ENCODE peak calls at places on chromosomes 6 and 20, in six cellular contexts. B is GM04503, V is GM13976, O is NAMALWA, K is pancreas, Y is activated gamma-delta T cell. H is an unnamed sample.

GRCh38 chr6:49326337-49326736 is 136.7 kb downstream of the MMUT start:
- DNase-seq in Y (no peak), V (no peak), K (no peak), O (no peak), B (peak), H (no peak)

GRCh38 chr20:24637941-24638340 is 168.5 kb downstream of the SYNDIG1 start:
- DNase-seq in B (no peak), V (no peak), O (no peak), Y (no peak), K (no peak), H (no peak)

GRCh38 chr20:5975778-5976177 is 25.3 kb downstream of the MCM8 start:
- DNase-seq in V (no peak), B (no peak), K (no peak), Y (no peak), O (no peak), H (no peak)

GRCh38 chr6:68039641-68040311 is 595.3 kb upstream of the ADGRB3 start:
- DNase-seq in V (no peak), K (no peak), B (no peak), O (no peak), Y (no peak), H (no peak)

GRCh38 chr6:90131614-90132423 is 164.8 kb downstream of the BACH2 start:
- DNase-seq in V (no peak), Y (no peak), O (peak), K (no peak), B (peak), H (no peak)

GRCh38 chr6:163835772-163836171 is 421.3 kb downstream of the QKI start:
- DNase-seq in B (no peak), O (no peak), V (no peak), Y (no peak), K (no peak), H (no peak)

GRCh38 chr6:44923416-44923815 is 404.7 kb upstream of the RUNX2 start:
- DNase-seq in V (no peak), B (no peak), Y (no peak), K (no peak), O (no peak), H (no peak)

GRCh38 chr6:15936503-15936902 is 192.4 kb upstream of the MYLIP start:
- DNase-seq in K (no peak), Y (no peak), B (no peak), V (peak), O (peak), H (no peak)

GRCh38 chr6:37323568-37323967 is 30.2 kb upstream of the RNF8 start:
- DNase-seq in B (no peak), O (no peak), K (no peak), V (no peak), Y (no peak), H (no peak)

GRCh38 chr20:48767269-48767960 is 60.4 kb downstream of the PREX1 start:
- DNase-seq in O (no peak), V (no peak), Y (no peak), B (no peak), K (no peak), H (no peak)

GRCh38 chr6:72798196-72798595 is 176.3 kb downstream of the KCNQ5 start:
- DNase-seq in B (no peak), Y (no peak), O (no peak), V (no peak), K (no peak), H (no peak)

GRCh38 chr6:81366970-81367369 is 385.5 kb downstream of the TENT5A start:
- DNase-seq in V (no peak), B (no peak), O (no peak), Y (no peak), K (no peak), H (peak)

GRCh38 chr20:35359335-35359997 is 52.3 kb downstream of the UQCC1 start:
- DNase-seq in O (no peak), V (no peak), Y (no peak), B (no peak), K (peak), H (no peak)

GRCh38 chr20:62826646-62827322 is 9.9 kb downstream of the COL9A3 start:
- DNase-seq in Y (no peak), V (no peak), K (no peak), O (no peak), B (no peak), H (no peak)

GRCh38 chr6:169168302-169168630 is 85.4 kb downstream of the THBS2 start:
- DNase-seq in O (no peak), V (no peak), B (no peak), K (no peak), Y (no peak), H (no peak)

H was measured in tibial artery.